ENCODE peak calls at places on chromosomes 11 and 22, in seven cellular contexts. N, T, U, Q, B, O and H are unnamed samples.

GRCh38 chr11:126403039-126403438 is 47.6 kb downstream of the ST3GAL4 start:
- DNase-seq in T (no peak), B (peak; percentile 82), O (peak; percentile 41), Q (no peak), U (peak; percentile 72), N (no peak), H (no peak)

GRCh38 chr11:122882809-122883681 is 486 bp downstream of the JHY start:
- DNase-seq in B (peak; percentile 74), N (peak; percentile 30), O (peak; percentile 67), T (peak; percentile 73), Q (peak; percentile 68), U (peak; percentile 53), H (peak; percentile 49)

GRCh38 chr11:2741377-2742131 is 41.8 kb upstream of the KCNQ1OT1 start:
- DNase-seq in Q (no peak), U (no peak), B (no peak), N (peak; percentile 57), O (peak; percentile 16), T (no peak), H (no peak)

GRCh38 chr22:48192920-48193319 is 1430.5 kb downstream of the TBC1D22A start:
- DNase-seq in O (no peak), Q (no peak), B (no peak), N (no peak), U (no peak), T (no peak), H (no peak)

GRCh38 chr11:74050465-74050864 is 41.6 kb upstream of the UCP3 start:
- DNase-seq in N (no peak), Q (no peak), O (no peak), T (no peak), U (no peak), B (no peak), H (no peak)

GRCh38 chr11:89015614-89016013 is 50.2 kb downstream of the GRM5 start:
- DNase-seq in Q (no peak), B (no peak), N (no peak), T (peak; percentile 71), O (no peak), U (no peak), H (no peak)

GRCh38 chr22:45090364-45090960 is 73.3 kb upstream of the NUP50 start:
- DNase-seq in T (peak; percentile 16), B (peak; percentile 41), Q (no peak), U (no peak), N (no peak), O (peak; percentile 69), H (peak; percentile 36)

GRCh38 chr11:45993438-45994064 is 71.1 kb downstream of the LARGE2 start:
- DNase-seq in T (peak; percentile 65), Q (no peak), O (no peak), N (peak; percentile 77), U (no peak), B (peak; percentile 37), H (no peak)

GRCh38 chr11:118343248-118343647 is 743 bp upstream of the CD3D start:
- DNase-seq in T (no peak), N (no peak), Q (no peak), B (no peak), U (no peak), O (no peak), H (no peak)

GRCh38 chr11:120540744-120541143 is 29.2 kb downstream of the GRIK4 start:
- DNase-seq in N (no peak), U (no peak), O (no peak), Q (no peak), T (no peak), B (no peak), H (no peak)

GRCh38 chr22:23279781-23280180 is 99.5 kb downstream of the BCR start:
- DNase-seq in U (no peak), O (no peak), Q (no peak), T (no peak), N (no peak), B (no peak), H (no peak)

GRCh38 chr11:33802414-33802950 is 28.2 kb upstream of the FBXO3 start:
- DNase-seq in T (peak; percentile 76), N (peak; percentile 47), U (no peak), Q (peak; percentile 85), O (peak; percentile 81), B (peak; percentile 49), H (peak; percentile 58)

GRCh38 chr22:24054356-24054755 is 43.3 kb downstream of the CABIN1 start:
- DNase-seq in B (no peak), U (no peak), N (no peak), Q (no peak), T (no peak), O (no peak), H (no peak)

GRCh38 chr11:11243790-11244469 is 109.1 kb downstream of the CSNK2A3 start:
- DNase-seq in O (no peak), N (peak; percentile 67), T (peak; percentile 11), U (peak; percentile 57), B (no peak), Q (no peak), H (no peak)

GRCh38 chr11:8720868-8721739 is 38.5 kb downstream of the RPL27A start:
- DNase-seq in T (peak; percentile 52), N (no peak), Q (peak; percentile 44), U (no peak), B (peak; percentile 62), O (no peak), H (peak; percentile 73)

GRCh38 chr22:42321908-42322561 is 51.6 kb upstream of the TCF20 start:
- DNase-seq in U (no peak), N (no peak), B (peak; percentile 27), T (no peak), Q (no peak), O (no peak), H (no peak)

GRCh38 chr22:30600925-30601324 is 6.0 kb upstream of the TCN2 start:
- DNase-seq in O (no peak), N (no peak), U (no peak), T (no peak), B (no peak), Q (no peak), H (no peak)

GRCh38 chr22:30604723-30605122 is 2.3 kb upstream of the TCN2 start:
- DNase-seq in N (no peak), Q (no peak), O (no peak), T (no peak), B (no peak), U (no peak), H (no peak)

GRCh38 chr22:30598986-30599385 is 7.3 kb upstream of the PES1 start:
- DNase-seq in Q (no peak), U (no peak), N (no peak), B (no peak), O (no peak), T (no peak), H (no peak)

GRCh38 chr22:30601464-30601863 is 5.5 kb upstream of the TCN2 start:
- DNase-seq in O (no peak), T (no peak), B (peak; percentile 27), Q (no peak), U (no peak), N (no peak), H (no peak)

GRCh38 chr22:30602049-30602448 is 4.9 kb upstream of the TCN2 start:
- DNase-seq in Q (peak; percentile 53), N (no peak), U (no peak), B (no peak), T (peak; percentile 23), O (peak; percentile 62), H (no peak)
- TF ChIP-seq CTCF in Q (peak; percentile 53), N (no peak), U (no peak), B (peak; percentile 57), T (peak; percentile 14), O (peak; percentile 41), H (peak; percentile 23)

DNA sequence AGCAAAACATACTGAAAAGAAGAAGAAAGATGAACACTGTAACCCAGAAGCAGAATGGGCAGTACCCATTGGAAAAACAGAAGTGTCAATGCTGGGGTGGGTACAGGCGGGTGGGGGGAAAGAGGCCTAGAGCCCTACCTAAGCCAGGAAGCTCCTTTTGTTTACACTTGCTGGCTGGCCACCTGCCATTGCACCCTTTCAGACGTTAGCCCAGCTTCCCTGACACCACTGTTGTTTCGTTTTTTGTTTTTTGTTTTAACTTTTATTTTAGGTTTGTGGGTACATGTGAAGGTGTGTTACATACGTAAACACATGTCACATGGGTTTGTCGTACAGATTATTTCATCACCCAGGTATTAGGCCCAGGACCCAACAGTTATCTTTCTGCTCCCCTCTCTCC is 55.4 kb downstream of the PLEKHA7 start:
- DNase-seq in Q (no peak), O (no peak), N (no peak), B (peak; percentile 37), U (no peak), T (peak; percentile 49), H (peak; percentile 57)
- H3K4me1 ChIP-seq in Q (peaks cover 16% of the 10 kb centered on the region), O (peaks cover 18% of the 10 kb centered on the region), N (no peaks in the 10 kb centered on the region), B (peaks cover 25% of the 10 kb centered on the region), U (no peaks in the 10 kb centered on the region), T (peaks cover 59% of the 10 kb centered on the region), H (peaks cover 31% of the 10 kb centered on the region)

GRCh38 chr22:29559030-29559429 is 5.5 kb upstream of the THOC5 start:
- DNase-seq in O (no peak), U (no peak), Q (no peak), T (no peak), N (no peak), B (no peak), H (no peak)

GRCh38 chr22:29550005-29550404 is 3.6 kb downstream of the THOC5 start:
- DNase-seq in Q (no peak), T (no peak), N (no peak), U (no peak), O (no peak), B (no peak), H (no peak)

GRCh38 chr22:29555065-29555644 is 1.6 kb upstream of the THOC5 start:
- DNase-seq in N (no peak), Q (no peak), T (no peak), O (no peak), B (peak; percentile 11), U (peak; percentile 47), H (no peak)

GRCh38 chr22:29553391-29554224 is at the start of gene THOC5:
- DNase-seq in Q (peak; percentile 89), U (peak; percentile 94), O (peak; percentile 95), B (peak; percentile 94), N (peak; percentile 94), T (peak; percentile 95), H (peak; percentile 93)
- TF ChIP-seq POLR2A in Q (no peak), U (peak; percentile 33), O (peak; percentile 66), B (peak; percentile 59), N (peak; percentile 42), T (no peak), H (no peak)

GRCh38 chr11:76119032-76119431 is 87.3 kb downstream of the WNT11 start:
- DNase-seq in N (no peak), O (no peak), B (no peak), U (no peak), T (no peak), Q (no peak), H (no peak)
- TF ChIP-seq CTCF in N (no peak), O (no peak), B (no peak), U (no peak), T (no peak), Q (no peak), H (no peak)